ENCODE peak calls at places on chromosomes 3 and 15, in ten cellular contexts. K is CD4-positive, alpha-beta T cell; Y is AG04450; Q is astrocyte of the spinal cord; L is astrocyte; X is cardiac fibroblast; B is foreskin fibroblast; P is neural progenitor cell; M is thoracic aorta; R is neural crest cell. Z is an unnamed sample.

GRCh38 chr15:87829651-87830050 is 426.9 kb downstream of the NTRK3 start:
- DNase-seq in K (no peak), Y (no peak), Q (peak; percentile 43), L (no peak), X (peak; percentile 54), B (no peak), P (no peak), M (no peak), R (no peak), Z (no peak)

GRCh38 chr3:54342676-54343075 is 220.3 kb downstream of the CACNA2D3 start:
- DNase-seq in K (no peak), Y (no peak), Q (no peak), L (no peak), X (no peak), B (no peak), P (no peak), M (no peak), R (no peak), Z (no peak)

GRCh38 chr3:75906555-75907112 is 121.3 kb upstream of the ZNF717 start:
- DNase-seq in K (no peak), Y (peak; percentile 18), Q (peak; percentile 68), L (peak; percentile 22), X (no peak), B (peak; percentile 73), P (peak; percentile 88), M (no peak), R (peak; percentile 57), Z (no peak)

GRCh38 chr3:160006282-160007163 is 17.9 kb downstream of the IL12A start:
- DNase-seq in K (no peak), Y (peak; percentile 61), Q (peak; percentile 78), L (peak; percentile 39), X (peak; percentile 83), B (peak; percentile 90), P (peak; percentile 64), M (no peak), R (peak; percentile 29), Z (no peak)

GRCh38 chr3:3286014-3286413 is 106.5 kb upstream of the CRBN start:
- DNase-seq in K (no peak), Y (no peak), Q (no peak), L (no peak), X (no peak), B (no peak), P (no peak), M (no peak), R (no peak), Z (no peak)

GRCh38 chr3:96410006-96410730 is 404.2 kb upstream of the EPHA6 start:
- DNase-seq in K (no peak), Y (no peak), Q (no peak), L (no peak), X (no peak), B (no peak), P (no peak), M (no peak), R (no peak), Z (no peak)

GRCh38 chr3:36901588-36901987 is 43.3 kb downstream of the TRANK1 start:
- DNase-seq in K (no peak), Y (no peak), Q (no peak), L (no peak), X (no peak), B (no peak), P (no peak), M (no peak), R (no peak), Z (no peak)

GRCh38 chr3:53346514-53346913 is 829 bp downstream of the DCP1A start:
- DNase-seq in K (no peak), Y (no peak), Q (peak; percentile 26), L (peak; percentile 23), X (peak; percentile 24), B (peak; percentile 28), P (peak; percentile 50), M (no peak), R (no peak), Z (no peak)

GRCh38 chr3:85939026-85939616 is 980.3 kb downstream of the CADM2 start:
- DNase-seq in K (no peak), Y (no peak), Q (peak; percentile 46), L (peak; percentile 23), X (no peak), B (peak; percentile 62), P (no peak), M (no peak), R (no peak), Z (no peak)

GRCh38 chr3:12706504-12707253 is 42.8 kb upstream of the RAF1 start:
- DNase-seq in K (peak; percentile 35), Y (no peak), Q (peak; percentile 70), L (peak; percentile 65), X (peak; percentile 77), B (peak; percentile 80), P (peak; percentile 75), M (no peak), R (peak; percentile 31), Z (peak; percentile 24)

GRCh38 chr3:12709334-12709733 is 45.4 kb upstream of the RAF1 start:
- DNase-seq in K (no peak), Y (no peak), Q (no peak), L (no peak), X (no peak), B (no peak), P (no peak), M (no peak), R (no peak), Z (no peak)

GRCh38 chr3:12710062-12710461 is 46.1 kb upstream of the RAF1 start:
- DNase-seq in K (no peak), Y (no peak), Q (no peak), L (no peak), X (no peak), B (no peak), P (no peak), M (no peak), R (no peak), Z (no peak)

GRCh38 chr3:12707425-12707824 is 43.5 kb upstream of the RAF1 start:
- DNase-seq in K (no peak), Y (no peak), Q (no peak), L (peak; percentile 13), X (peak; percentile 42), B (peak; percentile 70), P (no peak), M (no peak), R (no peak), Z (no peak)

GRCh38 chr3:12708584-12709192 is 44.8 kb upstream of the RAF1 start:
- DNase-seq in K (no peak), Y (peak; percentile 79), Q (peak; percentile 83), L (peak; percentile 94), X (peak; percentile 76), B (peak; percentile 96), P (no peak), M (peak; percentile 56), R (no peak), Z (no peak)
- TF ChIP-seq CTCF in K (no peak), Y (peak; percentile 49), Q (peak; percentile 48), L (peak; percentile 21), X (peak; percentile 18), B (peak; percentile 45), P (no peak), M (no peak), R (no peak), Z (no peak)

DNA sequence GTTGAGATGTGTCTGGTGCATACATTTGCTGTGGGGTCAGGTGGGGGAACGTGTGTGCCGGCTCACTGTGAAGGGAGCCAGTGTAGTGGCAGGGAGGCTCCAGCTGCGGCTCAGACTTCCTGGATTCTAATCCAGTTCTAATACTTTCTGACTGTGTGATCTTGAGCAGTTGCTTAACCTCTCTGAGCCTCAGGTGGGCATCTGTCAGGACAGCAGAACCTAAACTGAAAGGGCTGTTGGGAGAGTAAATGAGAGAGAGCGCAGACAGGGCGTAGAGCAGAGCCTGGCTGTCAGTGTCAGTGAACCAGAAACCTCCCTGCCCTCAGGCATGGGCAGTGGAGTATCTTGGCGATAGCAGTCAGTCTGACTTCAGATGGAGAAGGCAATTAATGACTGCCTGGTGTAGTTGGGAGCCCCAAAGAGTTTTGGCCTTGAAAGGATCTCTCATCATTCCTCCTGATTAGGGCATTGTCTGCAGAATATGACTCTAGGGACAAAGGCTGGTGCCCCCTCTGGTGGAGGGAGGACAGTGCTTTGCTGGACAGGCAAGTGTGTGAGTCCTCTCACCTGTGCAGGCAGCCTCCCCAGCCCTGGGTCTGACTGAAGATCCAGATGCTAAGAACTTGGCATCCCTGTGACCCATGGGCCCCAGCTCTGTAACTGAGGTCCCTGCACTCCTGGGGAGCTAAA is 9.6 kb downstream of the KBTBD13 start:
- DNase-seq in K (no peak), Y (no peak), Q (no peak), L (no peak), X (peak; percentile 23), B (peak; percentile 46), P (peak; percentile 71), M (no peak), R (no peak), Z (no peak)
- TF ChIP-seq CTCF in K (no peak), Y (peak; percentile 55), Q (peak; percentile 67), L (peak; percentile 41), X (peak; percentile 56), B (peak; percentile 57), P (peak; percentile 66), M (peak; percentile 11), R (peak; percentile 55), Z (no peak)

GRCh38 chr3:17469520-17469919 is 272.9 kb downstream of the TBC1D5 start:
- DNase-seq in K (no peak), Y (no peak), Q (peak; percentile 7), L (no peak), X (no peak), B (peak; percentile 16), P (no peak), M (no peak), R (no peak), Z (no peak)

GRCh38 chr3:17478673-17479072 is 263.8 kb downstream of the TBC1D5 start:
- DNase-seq in K (no peak), Y (peak; percentile 60), Q (peak; percentile 33), L (peak; percentile 60), X (peak; percentile 67), B (peak; percentile 81), P (no peak), M (no peak), R (no peak), Z (no peak)

GRCh38 chr3:17469954-17470353 is 272.5 kb downstream of the TBC1D5 start:
- DNase-seq in K (no peak), Y (no peak), Q (no peak), L (no peak), X (no peak), B (no peak), P (no peak), M (no peak), R (no peak), Z (no peak)

DNA sequence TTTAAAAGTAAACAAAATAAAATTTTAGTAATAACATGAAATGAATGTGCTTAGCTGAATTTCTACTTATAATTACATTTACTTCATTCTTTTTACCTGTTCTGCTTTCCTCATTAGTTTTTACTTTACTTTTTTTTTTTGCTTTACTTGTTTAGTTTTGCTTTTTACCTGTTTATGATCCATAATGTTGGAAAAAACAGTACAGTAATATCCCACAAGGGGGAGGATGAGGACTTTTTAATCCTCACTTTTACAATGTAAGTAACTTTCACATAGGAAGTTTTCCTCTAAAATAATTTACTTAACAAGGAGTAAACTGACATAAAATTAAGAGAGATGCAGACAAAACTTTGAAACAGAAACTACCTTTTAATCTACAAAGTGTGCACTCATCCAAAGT is 268.7 kb downstream of the TBC1D5 start:
- DNase-seq in K (no peak), Y (no peak), Q (peak; percentile 15), L (no peak), X (peak; percentile 45), B (peak; percentile 11), P (no peak), M (no peak), R (no peak), Z (no peak)
- TF ChIP-seq CTCF in K (no peak), Y (peak; percentile 42), Q (peak; percentile 27), L (peak; percentile 13), X (peak; percentile 31), B (no peak), P (no peak), M (peak; percentile 28), R (peak; percentile 48), Z (no peak)

GRCh38 chr3:93867425-93867824 is 106.3 kb downstream of the PROS1 start:
- DNase-seq in K (no peak), Y (no peak), Q (no peak), L (no peak), X (no peak), B (no peak), P (no peak), M (no peak), R (no peak), Z (no peak)
- TF ChIP-seq CTCF in K (no peak), Y (no peak), Q (no peak), L (no peak), X (no peak), B (no peak), P (no peak), M (no peak), R (no peak), Z (no peak)